ENCODE peak calls at places on chromosomes 6 and 20, in nine cellular contexts. One of them, this sample, is unnamed.

GRCh38 chr6:139590206-139590605 is 215.8 kb upstream of the CITED2 start:
- DNase-seq in AG10803: no peak
- DNase-seq in fibroblast of lung: no peak
- DNase-seq in tibial nerve: no peak
- DNase-seq in cardiac fibroblast: no peak
- DNase-seq in gastrocnemius medialis: no peak
- DNase-seq in cardiac muscle cell: no peak
- DNase-seq in colonic mucosa: peak
- DNase-seq in suprapubic skin: no peak
- DNase-seq in this sample: no peak

GRCh38 chr6:125100018-125100652 is 53.4 kb upstream of the TPD52L1 start:
- DNase-seq in AG10803: no peak
- DNase-seq in suprapubic skin: no peak
- DNase-seq in cardiac fibroblast: no peak
- DNase-seq in fibroblast of lung: no peak
- DNase-seq in colonic mucosa: no peak
- DNase-seq in tibial nerve: no peak
- DNase-seq in gastrocnemius medialis: no peak
- DNase-seq in cardiac muscle cell: no peak
- DNase-seq in this sample: no peak

GRCh38 chr6:128932061-128932460 is 49.1 kb downstream of the LAMA2 start:
- DNase-seq in suprapubic skin: no peak
- DNase-seq in gastrocnemius medialis: no peak
- DNase-seq in fibroblast of lung: no peak
- DNase-seq in colonic mucosa: no peak
- DNase-seq in cardiac fibroblast: peak
- DNase-seq in cardiac muscle cell: no peak
- DNase-seq in AG10803: peak
- DNase-seq in tibial nerve: no peak
- DNase-seq in this sample: no peak

GRCh38 chr6:12148841-12149240 is 136.7 kb downstream of the HIVEP1 start:
- DNase-seq in colonic mucosa: no peak
- DNase-seq in cardiac muscle cell: no peak
- DNase-seq in tibial nerve: no peak
- DNase-seq in AG10803: peak
- DNase-seq in suprapubic skin: no peak
- DNase-seq in cardiac fibroblast: peak
- DNase-seq in fibroblast of lung: peak
- DNase-seq in gastrocnemius medialis: no peak
- DNase-seq in this sample: no peak

GRCh38 chr20:23042270-23042669 is 7.2 kb downstream of the SSTR4 start:
- DNase-seq in colonic mucosa: no peak
- DNase-seq in suprapubic skin: no peak
- DNase-seq in fibroblast of lung: no peak
- DNase-seq in cardiac muscle cell: no peak
- DNase-seq in cardiac fibroblast: no peak
- DNase-seq in gastrocnemius medialis: no peak
- DNase-seq in tibial nerve: no peak
- DNase-seq in AG10803: no peak
- DNase-seq in this sample: no peak

GRCh38 chr6:98783578-98783977 is 50.8 kb upstream of the POU3F2 start:
- DNase-seq in cardiac fibroblast: no peak
- DNase-seq in gastrocnemius medialis: no peak
- DNase-seq in suprapubic skin: no peak
- DNase-seq in colonic mucosa: no peak
- DNase-seq in AG10803: no peak
- DNase-seq in fibroblast of lung: no peak
- DNase-seq in cardiac muscle cell: no peak
- DNase-seq in tibial nerve: no peak
- DNase-seq in this sample: no peak

GRCh38 chr20:32510120-32510600 is 75.0 kb downstream of the NOL4L start:
- DNase-seq in gastrocnemius medialis: no peak
- DNase-seq in fibroblast of lung: no peak
- DNase-seq in suprapubic skin: no peak
- DNase-seq in tibial nerve: no peak
- DNase-seq in cardiac muscle cell: no peak
- DNase-seq in cardiac fibroblast: no peak
- DNase-seq in colonic mucosa: no peak
- DNase-seq in AG10803: no peak
- DNase-seq in this sample: no peak

GRCh38 chr20:2237059-2237458 is 58.7 kb upstream of the TGM3 start:
- DNase-seq in cardiac fibroblast: peak
- DNase-seq in colonic mucosa: peak
- DNase-seq in AG10803: peak
- DNase-seq in fibroblast of lung: peak
- DNase-seq in suprapubic skin: peak
- DNase-seq in cardiac muscle cell: peak
- DNase-seq in tibial nerve: peak
- DNase-seq in gastrocnemius medialis: peak
- DNase-seq in this sample: no peak

GRCh38 chr20:40506567-40506966 is 182.5 kb downstream of the MAFB start:
- DNase-seq in AG10803: peak
- DNase-seq in cardiac fibroblast: peak
- DNase-seq in colonic mucosa: peak
- DNase-seq in gastrocnemius medialis: peak
- DNase-seq in cardiac muscle cell: no peak
- DNase-seq in suprapubic skin: peak
- DNase-seq in tibial nerve: peak
- DNase-seq in fibroblast of lung: peak
- DNase-seq in this sample: no peak

GRCh38 chr20:56200456-56200855 is 48.1 kb upstream of the MC3R start:
- DNase-seq in tibial nerve: no peak
- DNase-seq in cardiac muscle cell: no peak
- DNase-seq in fibroblast of lung: no peak
- DNase-seq in colonic mucosa: no peak
- DNase-seq in AG10803: no peak
- DNase-seq in cardiac fibroblast: peak
- DNase-seq in suprapubic skin: no peak
- DNase-seq in gastrocnemius medialis: no peak
- DNase-seq in this sample: no peak

GRCh38 chr6:39357998-39358686 is 35.6 kb upstream of the KCNK16 start:
- DNase-seq in tibial nerve: no peak
- DNase-seq in cardiac muscle cell: peak
- DNase-seq in AG10803: peak
- DNase-seq in suprapubic skin: no peak
- DNase-seq in cardiac fibroblast: peak
- DNase-seq in gastrocnemius medialis: no peak
- DNase-seq in colonic mucosa: peak
- DNase-seq in fibroblast of lung: peak
- DNase-seq in this sample: no peak

GRCh38 chr6:157381631-157382621 is 936 bp downstream of the ZDHHC14 start:
- DNase-seq in cardiac muscle cell: peak
- DNase-seq in cardiac fibroblast: peak
- DNase-seq in tibial nerve: peak
- DNase-seq in suprapubic skin: peak
- DNase-seq in fibroblast of lung: peak
- DNase-seq in AG10803: peak
- DNase-seq in colonic mucosa: peak
- DNase-seq in gastrocnemius medialis: peak
- DNase-seq in this sample: no peak

GRCh38 chr20:4509825-4510522 is 211.7 kb upstream of the PRND start:
- DNase-seq in colonic mucosa: no peak
- DNase-seq in suprapubic skin: no peak
- DNase-seq in cardiac fibroblast: peak
- DNase-seq in tibial nerve: no peak
- DNase-seq in fibroblast of lung: peak
- DNase-seq in AG10803: no peak
- DNase-seq in gastrocnemius medialis: no peak
- DNase-seq in cardiac muscle cell: no peak
- DNase-seq in this sample: no peak

GRCh38 chr20:4511776-4512175 is 209.9 kb upstream of the PRND start:
- DNase-seq in colonic mucosa: no peak
- DNase-seq in AG10803: no peak
- DNase-seq in gastrocnemius medialis: no peak
- DNase-seq in fibroblast of lung: no peak
- DNase-seq in cardiac fibroblast: no peak
- DNase-seq in cardiac muscle cell: no peak
- DNase-seq in tibial nerve: no peak
- DNase-seq in suprapubic skin: no peak
- DNase-seq in this sample: no peak

GRCh38 chr20:4504814-4505213 is 216.9 kb upstream of the PRND start:
- DNase-seq in suprapubic skin: no peak
- DNase-seq in fibroblast of lung: no peak
- DNase-seq in gastrocnemius medialis: no peak
- DNase-seq in colonic mucosa: no peak
- DNase-seq in cardiac fibroblast: no peak
- DNase-seq in tibial nerve: no peak
- DNase-seq in AG10803: no peak
- DNase-seq in cardiac muscle cell: no peak
- DNase-seq in this sample: no peak

GRCh38 chr20:4507288-4507719 is 214.4 kb upstream of the PRND start:
- DNase-seq in AG10803: peak
- DNase-seq in suprapubic skin: no peak
- DNase-seq in colonic mucosa: no peak
- DNase-seq in cardiac fibroblast: peak
- DNase-seq in fibroblast of lung: peak
- DNase-seq in gastrocnemius medialis: no peak
- DNase-seq in cardiac muscle cell: no peak
- DNase-seq in tibial nerve: no peak
- DNase-seq in this sample: no peak

GRCh38 chr20:4508773-4509172 is 212.9 kb upstream of the PRND start:
- DNase-seq in tibial nerve: no peak
- DNase-seq in cardiac fibroblast: peak
- DNase-seq in fibroblast of lung: peak
- DNase-seq in suprapubic skin: no peak
- DNase-seq in colonic mucosa: no peak
- DNase-seq in AG10803: no peak
- DNase-seq in cardiac muscle cell: no peak
- DNase-seq in gastrocnemius medialis: no peak
- DNase-seq in this sample: no peak
- H3K4me3 ChIP-seq in tibial nerve: no peak
- H3K4me3 ChIP-seq in cardiac fibroblast: no peak
- H3K4me3 ChIP-seq in fibroblast of lung: no peak
- H3K4me3 ChIP-seq in suprapubic skin: no peak
- H3K4me3 ChIP-seq in colonic mucosa: no peak
- H3K4me3 ChIP-seq in AG10803: no peak
- H3K4me3 ChIP-seq in cardiac muscle cell: no peak
- H3K4me3 ChIP-seq in gastrocnemius medialis: no peak
- H3K4me3 ChIP-seq in this sample: no peak

DNA sequence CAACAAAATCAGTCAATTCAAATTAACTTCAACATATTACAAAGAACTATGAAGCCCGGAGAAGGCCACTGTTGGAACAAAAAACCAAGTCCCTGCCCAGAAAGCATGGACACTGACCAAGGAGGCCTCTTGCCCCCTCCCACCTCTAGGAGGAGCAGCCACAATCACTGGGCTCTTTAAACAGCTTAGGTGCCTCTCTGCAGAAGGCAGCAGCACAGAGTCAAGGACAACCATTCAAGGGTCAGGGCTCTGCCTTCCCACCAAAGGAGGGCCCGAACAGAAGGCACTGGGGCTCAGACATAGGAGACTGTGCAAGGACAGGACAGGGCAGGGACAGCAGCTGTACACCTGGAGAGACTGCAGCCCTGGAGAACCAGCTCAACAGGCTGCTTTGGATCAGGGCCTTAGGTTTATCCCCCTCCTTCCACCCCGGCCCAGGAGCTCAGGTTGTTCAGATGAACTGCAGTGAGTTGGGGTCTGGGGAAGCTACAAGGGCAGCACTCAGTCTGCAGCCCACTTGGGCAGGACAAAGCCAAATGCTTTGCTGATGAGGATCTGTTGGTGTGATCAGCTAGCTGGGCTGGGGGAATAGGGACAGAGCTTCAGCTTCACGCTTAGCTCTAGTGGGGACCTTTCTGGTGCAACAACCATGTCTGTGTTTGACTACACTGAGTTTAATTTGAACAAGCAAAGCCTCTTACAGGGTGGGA is 17.8 kb downstream of the TOMM34 start:
- DNase-seq in colonic mucosa: no peak
- DNase-seq in cardiac muscle cell: peak
- DNase-seq in tibial nerve: no peak
- DNase-seq in fibroblast of lung: no peak
- DNase-seq in suprapubic skin: no peak
- DNase-seq in cardiac fibroblast: no peak
- DNase-seq in gastrocnemius medialis: no peak
- DNase-seq in AG10803: no peak
- DNase-seq in this sample: no peak
- TF ChIP-seq CTCF in colonic mucosa: no peak
- TF ChIP-seq CTCF in cardiac muscle cell: no peak
- TF ChIP-seq CTCF in tibial nerve: no peak
- TF ChIP-seq CTCF in fibroblast of lung: no peak
- TF ChIP-seq CTCF in suprapubic skin: no peak
- TF ChIP-seq CTCF in cardiac fibroblast: no peak
- TF ChIP-seq CTCF in gastrocnemius medialis: no peak
- TF ChIP-seq CTCF in AG10803: no peak
- TF ChIP-seq CTCF in this sample: no peak

GRCh38 chr20:35252037-35252461 is 25.6 kb downstream of the MMP24 start:
- DNase-seq in colonic mucosa: no peak
- DNase-seq in cardiac fibroblast: no peak
- DNase-seq in AG10803: no peak
- DNase-seq in tibial nerve: no peak
- DNase-seq in gastrocnemius medialis: no peak
- DNase-seq in fibroblast of lung: no peak
- DNase-seq in cardiac muscle cell: no peak
- DNase-seq in suprapubic skin: no peak
- DNase-seq in this sample: peak

GRCh38 chr20:35253010-35253409 is 24.9 kb downstream of the MMP24OS start:
- DNase-seq in gastrocnemius medialis: no peak
- DNase-seq in cardiac muscle cell: no peak
- DNase-seq in tibial nerve: no peak
- DNase-seq in colonic mucosa: no peak
- DNase-seq in fibroblast of lung: no peak
- DNase-seq in suprapubic skin: no peak
- DNase-seq in AG10803: no peak
- DNase-seq in cardiac fibroblast: no peak
- DNase-seq in this sample: no peak

GRCh38 chr20:35248641-35249475 is 22.4 kb downstream of the MMP24 start:
- DNase-seq in colonic mucosa: no peak
- DNase-seq in fibroblast of lung: peak
- DNase-seq in AG10803: peak
- DNase-seq in cardiac muscle cell: no peak
- DNase-seq in cardiac fibroblast: no peak
- DNase-seq in suprapubic skin: no peak
- DNase-seq in tibial nerve: no peak
- DNase-seq in gastrocnemius medialis: no peak
- DNase-seq in this sample: no peak

GRCh38 chr20:35254448-35254999 is 23.4 kb downstream of the MMP24OS start:
- DNase-seq in AG10803: no peak
- DNase-seq in colonic mucosa: no peak
- DNase-seq in fibroblast of lung: no peak
- DNase-seq in suprapubic skin: no peak
- DNase-seq in tibial nerve: no peak
- DNase-seq in cardiac muscle cell: no peak
- DNase-seq in cardiac fibroblast: no peak
- DNase-seq in gastrocnemius medialis: no peak
- DNase-seq in this sample: no peak

GRCh38 chr20:35251613-35251940 is 25.1 kb downstream of the MMP24 start:
- DNase-seq in suprapubic skin: no peak
- DNase-seq in cardiac muscle cell: no peak
- DNase-seq in cardiac fibroblast: no peak
- DNase-seq in colonic mucosa: no peak
- DNase-seq in fibroblast of lung: no peak
- DNase-seq in AG10803: no peak
- DNase-seq in tibial nerve: no peak
- DNase-seq in gastrocnemius medialis: no peak
- DNase-seq in this sample: no peak
- H3K4me3 ChIP-seq in suprapubic skin: no peak
- H3K4me3 ChIP-seq in cardiac muscle cell: no peak
- H3K4me3 ChIP-seq in cardiac fibroblast: no peak
- H3K4me3 ChIP-seq in colonic mucosa: no peak
- H3K4me3 ChIP-seq in fibroblast of lung: no peak
- H3K4me3 ChIP-seq in AG10803: no peak
- H3K4me3 ChIP-seq in tibial nerve: no peak
- H3K4me3 ChIP-seq in gastrocnemius medialis: no peak
- H3K4me3 ChIP-seq in this sample: no peak

GRCh38 chr20:872855-873520 is 39.5 kb downstream of the FAM110A start:
- DNase-seq in suprapubic skin: no peak
- DNase-seq in colonic mucosa: no peak
- DNase-seq in cardiac fibroblast: no peak
- DNase-seq in cardiac muscle cell: peak
- DNase-seq in AG10803: no peak
- DNase-seq in gastrocnemius medialis: no peak
- DNase-seq in fibroblast of lung: no peak
- DNase-seq in tibial nerve: no peak
- DNase-seq in this sample: no peak
- TF ChIP-seq CTCF in suprapubic skin: no peak
- TF ChIP-seq CTCF in colonic mucosa: no peak
- TF ChIP-seq CTCF in cardiac fibroblast: no peak
- TF ChIP-seq CTCF in cardiac muscle cell: peak
- TF ChIP-seq CTCF in AG10803: no peak
- TF ChIP-seq CTCF in gastrocnemius medialis: no peak
- TF ChIP-seq CTCF in fibroblast of lung: no peak
- TF ChIP-seq CTCF in tibial nerve: no peak
- TF ChIP-seq CTCF in this sample: no peak

This sample was measured in CD8-positive, alpha-beta T cell.